ENCODE peak calls at places on chromosomes 13 and 19, in five cellular contexts. W is COR-L47, C is H7, N is anterior cingulate cortex, V is H9. J is an unnamed sample.

GRCh38 chr13:91406619-91407018 is 8.2 kb downstream of the GPC5 start:
- DNase-seq in W (peak; percentile 84), C (peak; percentile 68), N (no peak), V (peak; percentile 79), J (peak; percentile 91)

GRCh38 chr19:47860602-47861297 is 1.7 kb downstream of the TPRX2 start:
- DNase-seq in W (no peak), C (peak; percentile 56), N (no peak), V (peak; percentile 44), J (no peak)

GRCh38 chr19:47257411-47258169 is 1.3 kb downstream of the CCDC9 start:
- DNase-seq in W (no peak), C (no peak), N (no peak), V (no peak), J (no peak)

GRCh38 chr13:34577051-34577450 is 365.0 kb upstream of the NBEA start:
- DNase-seq in W (no peak), C (no peak), N (no peak), V (no peak), J (no peak)

GRCh38 chr13:42259515-42259914 is 12.4 kb upstream of the AKAP11 start:
- DNase-seq in W (no peak), C (no peak), N (no peak), V (no peak), J (no peak)

GRCh38 chr19:38666662-38667448 is 19.4 kb downstream of the ACTN4 start:
- DNase-seq in W (no peak), C (peak; percentile 42), N (no peak), V (no peak), J (no peak)

GRCh38 chr19:3440082-3440481 is 40.2 kb downstream of the SMIM24 start:
- DNase-seq in W (peak; percentile 6), C (peak; percentile 93), N (no peak), V (peak; percentile 81), J (no peak)

GRCh38 chr13:18952225-18953016 is 229.2 kb downstream of the TUBA3C start:
- DNase-seq in W (no peak), C (peak; percentile 28), N (no peak), V (no peak), J (no peak)

GRCh38 chr13:82847595-82847994 is 1034.7 kb downstream of the SLITRK1 start:
- DNase-seq in W (peak; percentile 4), C (no peak), N (no peak), V (no peak), J (no peak)

GRCh38 chr13:24540236-24541126 is 27.9 kb upstream of the PARP4 start:
- DNase-seq in W (no peak), C (peak; percentile 89), N (no peak), V (peak; percentile 82), J (no peak)

GRCh38 chr19:13207237-13208130 is 57.3 kb downstream of the IER2 start:
- DNase-seq in W (no peak), C (peak; percentile 79), N (no peak), V (peak; percentile 59), J (no peak)

GRCh38 chr19:16477311-16477710 is 5.5 kb upstream of the EPS15L1 start:
- DNase-seq in W (no peak), C (no peak), N (no peak), V (no peak), J (no peak)

GRCh38 chr13:50393641-50394040 is 378.4 kb downstream of the KCNRG start:
- DNase-seq in W (no peak), C (peak; percentile 30), N (no peak), V (peak; percentile 54), J (peak; percentile 91)

GRCh38 chr13:80923907-80924306 is 583.0 kb upstream of the SPRY2 start:
- DNase-seq in W (no peak), C (peak; percentile 14), N (no peak), V (no peak), J (no peak)

GRCh38 chr13:73167046-73167820 is 108.4 kb downstream of the KLF5 start:
- DNase-seq in W (no peak), C (no peak), N (no peak), V (no peak), J (no peak)

GRCh38 chr19:54190942-54191670 is at the start of gene TSEN34:
- DNase-seq in W (peak; percentile 73), C (peak; percentile 95), N (peak; percentile 87), V (peak; percentile 84), J (peak; percentile 90)

GRCh38 chr13:76463314-76463713 is 422.9 kb downstream of the KCTD12 start:
- DNase-seq in W (no peak), C (no peak), N (no peak), V (no peak), J (no peak)

GRCh38 chr19:18389736-18390074 is 3.7 kb downstream of the GDF15 start:
- DNase-seq in W (no peak), C (no peak), N (no peak), V (no peak), J (no peak)

GRCh38 chr13:74695021-74695800 is 561.0 kb upstream of the KLF12 start:
- DNase-seq in W (no peak), C (no peak), N (no peak), V (no peak), J (no peak)

GRCh38 chr13:98810746-98811145 is 58.3 kb upstream of the SLC15A1 start:
- DNase-seq in W (no peak), C (no peak), N (no peak), V (no peak), J (no peak)